ENCODE peak calls at places on chromosomes 4 and X, in nine cellular contexts. L is pancreas; S is NT2/D1; J is right cardiac atrium; F is heart right ventricle; X is right lobe of liver; Q is fibroblast of lung; M is CD4-positive, alpha-beta memory T cell; K is naive thymus-derived CD4-positive, alpha-beta T cell. U is an unnamed sample. For H3K4me1, the result is how much of the 10 kb centered on the place peaks cover.

GRCh38 chr4:55906999-55907398 is 41.7 kb upstream of the CEP135 start:
- DNase-seq in L (no peak), S (no peak), J (no peak), F (no peak), X (no peak), Q (peak), M (no peak), K (no peak), U (no peak)

GRCh38 chr4:97235516-97235915 is 907.8 kb downstream of the STPG2 start:
- DNase-seq in L (no peak), S (no peak), J (no peak), F (no peak), X (no peak), Q (no peak), M (no peak), K (no peak), U (no peak)

GRCh38 chrX:75297508-75297907 is 23.6 kb downstream of the UPRT start:
- DNase-seq in L (no peak), S (no peak), J (no peak), F (no peak), X (no peak), Q (no peak), M (no peak), K (no peak), U (no peak)

GRCh38 chrX:97844161-97844560 is 960.5 kb downstream of the RPA4 start:
- DNase-seq in L (no peak), S (no peak), J (no peak), F (no peak), X (no peak), Q (no peak), M (no peak), K (no peak), U (no peak)

GRCh38 chr4:94757192-94758140 is at the start of gene BMPR1B:
- DNase-seq in L (peak), S (no peak), J (peak), F (no peak), X (no peak), Q (peak), M (no peak), K (no peak), U (no peak)

GRCh38 chr4:157824006-157824405 is 348.8 kb downstream of the GASK1B start:
- DNase-seq in L (no peak), S (no peak), J (no peak), F (no peak), X (no peak), Q (no peak), M (no peak), K (no peak), U (no peak)

GRCh38 chrX:135432881-135433521 is 11.3 kb downstream of the SMIM10L2A start:
- DNase-seq in L (no peak), S (no peak), J (peak), F (no peak), X (no peak), Q (no peak), M (no peak), K (no peak), U (no peak)

GRCh38 chr4:169133932-169134331 is 123.9 kb upstream of the CBR4 start:
- DNase-seq in L (peak), S (no peak), J (no peak), F (no peak), X (peak), Q (no peak), M (no peak), K (no peak), U (no peak)

GRCh38 chrX:16661495-16661894 is 11.5 kb downstream of the S100G start:
- DNase-seq in L (no peak), S (no peak), J (no peak), F (no peak), X (no peak), Q (no peak), M (no peak), K (no peak), U (no peak)

GRCh38 chr4:175470141-175470540 is 341.9 kb downstream of the GPM6A start:
- DNase-seq in L (no peak), S (no peak), J (no peak), F (no peak), X (no peak), Q (peak), M (no peak), K (no peak), U (no peak)

GRCh38 chr4:155935389-155935986 is 18.2 kb downstream of the CTSO start:
- DNase-seq in L (no peak), S (no peak), J (no peak), F (no peak), X (no peak), Q (no peak), M (no peak), K (no peak), U (no peak)

GRCh38 chr4:127506283-127506682 is 126.5 kb upstream of the INTU start:
- DNase-seq in L (no peak), S (no peak), J (no peak), F (peak), X (no peak), Q (no peak), M (no peak), K (no peak), U (no peak)

GRCh38 chr4:85658766-85659439 is 184.0 kb downstream of the ARHGAP24 start:
- DNase-seq in L (no peak), S (no peak), J (no peak), F (no peak), X (no peak), Q (no peak), M (no peak), K (no peak), U (no peak)

GRCh38 chr4:4656977-4657376 is 115.1 kb upstream of the STX18 start:
- DNase-seq in L (no peak), S (no peak), J (no peak), F (no peak), X (no peak), Q (no peak), M (no peak), K (no peak), U (no peak)

GRCh38 chr4:147733614-147734344 is 1.9 kb downstream of the ARHGAP10 start:
- DNase-seq in L (no peak), S (no peak), J (no peak), F (no peak), X (no peak), Q (peak), M (no peak), K (no peak), U (no peak)

GRCh38 chr4:88275516-88275915 is 8.8 kb downstream of the PPM1K start:
- DNase-seq in L (no peak), S (no peak), J (no peak), F (no peak), X (no peak), Q (peak), M (no peak), K (no peak), U (no peak)

GRCh38 chr4:92307156-92307555 is 3.4 kb downstream of the GRID2 start:
- DNase-seq in L (no peak), S (no peak), J (no peak), F (no peak), X (no peak), Q (no peak), M (no peak), K (no peak), U (no peak)

GRCh38 chr4:185834778-185835177 is 22.8 kb upstream of the SORBS2 start:
- DNase-seq in L (no peak), S (no peak), J (no peak), F (no peak), X (no peak), Q (no peak), M (no peak), K (no peak), U (no peak)
- H3K4me1 ChIP-seq in L (half or more), S (under half), J (under half), F (under half), X (under half), Q (under half), M (under half), K (under half), U (under half)

GRCh38 chr4:6322761-6323566 is 53.3 kb downstream of the WFS1 start:
- DNase-seq in L (no peak), S (no peak), J (no peak), F (no peak), X (no peak), Q (no peak), M (no peak), K (no peak), U (no peak)
- H3K4me1 ChIP-seq in L (under half), S (under half), J (under half), F (under half), X (under half), Q (under half), M (under half), K (under half), U (under half)

GRCh38 chr4:139550724-139551429 is 5.1 kb downstream of the SETD7 start:
- DNase-seq in L (no peak), S (no peak), J (peak), F (no peak), X (no peak), Q (peak), M (no peak), K (no peak), U (no peak)
- H3K4me1 ChIP-seq in L (under half), S (under half), J (under half), F (half or more), X (under half), Q (under half), M (under half), K (under half), U (under half)

GRCh38 chr4:164251257-164251656 is 502.7 kb upstream of the SMIM31 start:
- DNase-seq in L (no peak), S (no peak), J (no peak), F (no peak), X (no peak), Q (no peak), M (no peak), K (no peak), U (no peak)
- H3K4me1 ChIP-seq in L (under half), S (under half), J (under half), F (under half), X (under half), Q (under half), M (under half), K (under half), U (under half)

DNA sequence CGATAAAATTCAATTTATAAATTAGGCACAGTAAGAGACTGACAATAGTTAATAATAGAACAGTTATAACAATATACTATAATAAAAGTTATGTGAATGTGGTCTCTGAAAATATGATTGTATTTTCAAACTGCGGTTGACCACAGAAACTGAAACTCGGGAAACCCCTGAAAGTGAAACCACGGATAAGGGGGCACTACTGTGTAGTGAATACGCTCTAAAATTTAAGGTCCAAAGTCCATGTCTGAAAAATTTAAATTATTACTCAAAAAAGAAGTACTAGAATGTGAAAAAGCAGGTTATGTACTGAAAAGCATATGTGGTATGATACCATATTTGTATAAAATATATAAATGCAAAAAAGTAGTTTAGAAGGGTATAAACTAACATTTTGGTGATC is 1.9 kb downstream of the SMIM14 start:
- DNase-seq in L (no peak), S (no peak), J (no peak), F (no peak), X (no peak), Q (peak), M (peak), K (no peak), U (no peak)
- H3K4me1 ChIP-seq in L (under half), S (under half), J (under half), F (under half), X (under half), Q (under half), M (under half), K (under half), U (under half)

GRCh38 chrX:108417257-108417656 is 21.0 kb downstream of the COL4A6 start:
- DNase-seq in L (no peak), S (no peak), J (no peak), F (no peak), X (no peak), Q (no peak), M (no peak), K (no peak), U (no peak)
- H3K4me1 ChIP-seq in L (under half), S (under half), J (under half), F (under half), X (under half), Q (under half), M (under half), K (under half), U (under half)

GRCh38 chr4:122833999-122834398 is 7.4 kb downstream of the FGF2 start:
- DNase-seq in L (no peak), S (no peak), J (no peak), F (no peak), X (no peak), Q (no peak), M (no peak), K (no peak), U (no peak)

GRCh38 chr4:122827899-122828601 is 1.4 kb downstream of the FGF2 start:
- DNase-seq in L (peak), S (peak), J (no peak), F (no peak), X (no peak), Q (peak), M (peak), K (no peak), U (no peak)

GRCh38 chr4:122832732-122833131 is 6.1 kb downstream of the FGF2 start:
- DNase-seq in L (no peak), S (no peak), J (no peak), F (no peak), X (no peak), Q (peak), M (no peak), K (no peak), U (no peak)

GRCh38 chr4:122830392-122831095 is 3.9 kb downstream of the FGF2 start:
- DNase-seq in L (no peak), S (no peak), J (no peak), F (no peak), X (no peak), Q (peak), M (no peak), K (no peak), U (no peak)

DNA sequence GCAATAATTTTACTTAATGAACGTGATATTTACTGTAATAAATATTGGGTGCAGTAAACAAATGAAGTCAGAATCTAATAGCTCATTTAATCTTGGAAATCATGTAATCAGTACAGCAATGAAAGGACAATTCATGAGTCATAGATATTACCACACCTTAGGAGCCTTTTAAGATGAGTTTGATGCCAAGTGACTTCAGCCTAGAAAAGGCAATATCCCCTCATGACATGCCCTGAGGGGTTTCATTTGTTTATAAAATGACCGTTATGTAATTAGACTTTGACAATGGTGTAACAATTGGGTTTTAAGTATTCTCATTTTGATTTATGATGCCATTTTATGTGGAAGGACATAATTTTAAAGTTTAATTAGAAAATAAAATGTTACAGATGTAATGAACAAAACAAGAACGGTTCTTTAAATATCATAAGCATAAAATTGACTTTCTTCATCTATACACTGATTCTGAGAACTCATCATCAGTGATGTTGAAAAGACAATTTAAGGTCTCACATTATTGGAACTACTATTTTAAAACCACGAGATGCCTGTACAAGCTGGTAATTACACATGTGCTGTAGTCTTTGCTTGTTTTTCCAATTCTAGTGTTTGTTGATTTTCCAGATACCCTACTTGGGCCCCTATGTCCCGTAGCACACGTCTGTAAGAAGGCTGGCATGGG is 5.0 kb downstream of the FGF2 start:
- DNase-seq in L (no peak), S (no peak), J (no peak), F (no peak), X (no peak), Q (peak), M (no peak), K (no peak), U (no peak)
- H3K4me1 ChIP-seq in L (under half), S (under half), J (under half), F (under half), X (under half), Q (under half), M (under half), K (under half), U (half or more)

GRCh38 chr4:185651851-185652250 is 116.5 kb upstream of the PDLIM3 start:
- DNase-seq in L (no peak), S (no peak), J (no peak), F (no peak), X (no peak), Q (no peak), M (no peak), K (no peak), U (no peak)
- H3K4me1 ChIP-seq in L (under half), S (under half), J (under half), F (under half), X (under half), Q (under half), M (under half), K (under half), U (under half)

U was measured in thoracic aorta.